ENCODE peak calls at places on chromosomes 4 and X, in eight cellular contexts. B is activated CD4-positive, alpha-beta T cell treated with anti-CD3 and anti-CD28 coated beads, Interleukin-2, amount 50 U/mL, for 1 hour; R is astrocyte of the hippocampus; T is NCI-H345; F is IMR-90; L is T-helper 17 cell; S is caudate nucleus; J is head of caudate nucleus. Q is an unnamed sample.

GRCh38 chr4:12844111-12844510 is 640.0 kb downstream of the RAB28 start:
- DNase-seq in T (no peak), F (no peak), R (peak), B (no peak), S (no peak), L (no peak), J (no peak), Q (no peak)

GRCh38 chr4:38710053-38710452 is 46.1 kb downstream of the KLF3 start:
- DNase-seq in B (no peak), R (no peak), J (no peak), F (no peak), T (no peak), L (no peak), S (no peak), Q (no peak)

GRCh38 chr4:110633358-110634319 is 10.8 kb upstream of the PITX2 start:
- DNase-seq in T (no peak), F (no peak), J (no peak), L (no peak), S (no peak), R (no peak), B (no peak), Q (no peak)

GRCh38 chr4:85738721-85739120 is 263.8 kb downstream of the ARHGAP24 start:
- DNase-seq in R (no peak), B (no peak), T (no peak), J (no peak), L (no peak), S (no peak), F (no peak), Q (no peak)

GRCh38 chr4:147727476-147728028 is 4.3 kb upstream of the ARHGAP10 start:
- DNase-seq in B (no peak), F (peak), J (no peak), R (no peak), S (no peak), T (no peak), L (no peak), Q (no peak)

GRCh38 chrX:19372170-19373033 is 28.7 kb downstream of the PDHA1 start:
- DNase-seq in F (peak), B (peak), L (peak), S (peak), J (peak), R (peak), T (peak), Q (peak)

GRCh38 chr4:5738061-5738460 is 27.1 kb downstream of the EVC start:
- DNase-seq in B (no peak), F (peak), J (no peak), L (no peak), S (no peak), T (no peak), R (no peak), Q (no peak)

GRCh38 chr4:122117743-122118142 is 34.4 kb upstream of the BLTP1 start:
- DNase-seq in J (no peak), L (no peak), T (no peak), F (peak), B (peak), R (no peak), S (no peak), Q (peak)

GRCh38 chrX:107000013-107000515 is at the start of gene MORC4:
- DNase-seq in R (peak), J (peak), S (peak), L (peak), T (peak), F (peak), B (peak), Q (peak)

GRCh38 chr4:19227701-19228100 is 1024.0 kb upstream of the SLIT2 start:
- DNase-seq in R (no peak), J (no peak), B (no peak), L (no peak), F (no peak), S (no peak), T (no peak), Q (no peak)

GRCh38 chr4:15906024-15906443 is 32.5 kb downstream of the FGFBP1 start:
- DNase-seq in B (no peak), T (peak), S (peak), J (peak), F (no peak), L (no peak), R (peak), Q (no peak)

GRCh38 chr4:172938870-172939269 is 229.7 kb upstream of the GALNT7 start:
- DNase-seq in L (no peak), J (no peak), R (no peak), T (no peak), S (no peak), B (no peak), F (no peak), Q (no peak)